ENCODE peak calls at places on chromosomes 4 and X, in ten cellular contexts. F is activated CD8-positive, alpha-beta memory T cell treated with anti-CD3 and anti-CD28 coated beads for 48 hours; B is posterior cingulate gyrus; X is COR-L47; Z is T47D; M is hepatocyte; R is NCI-H2171 treated with DMSO at 0.1 percent for 48 hours; P is NCI-H748 treated with DMSO at 0.1 percent for 48 hours; J is stimulated activated CD4-positive, alpha-beta T cell treated with anti-CD3 and anti-CD28 coated beads, Interleukin-4, amount 100 ng/mL, for 48 hours; E is neural crest cell. W is an unnamed sample.

GRCh38 chr4:86543560-86544312 is 50.4 kb upstream of the PTPN13 start:
- DNase-seq in F (no peak), B (no peak), X (no peak), Z (no peak), M (no peak), R (no peak), P (no peak), J (no peak), E (no peak), W (no peak)

GRCh38 chrX:153568612-153569011 is 30.3 kb downstream of the CCNQ start:
- DNase-seq in F (no peak), B (no peak), X (no peak), Z (no peak), M (no peak), R (no peak), P (no peak), J (no peak), E (no peak), W (peak)

GRCh38 chr4:165440415-165440882 is 61.6 kb downstream of the CPE start:
- DNase-seq in F (no peak), B (no peak), X (no peak), Z (no peak), M (peak), R (peak), P (no peak), J (no peak), E (no peak), W (no peak)

GRCh38 chr4:160414516-160414915 is 1311.6 kb downstream of the RAPGEF2 start:
- DNase-seq in F (no peak), B (no peak), X (no peak), Z (no peak), M (no peak), R (no peak), P (no peak), J (no peak), E (no peak), W (no peak)

GRCh38 chr4:168589154-168589553 is 92.3 kb downstream of the PALLD start:
- DNase-seq in F (no peak), B (no peak), X (no peak), Z (no peak), M (peak), R (peak), P (no peak), J (no peak), E (no peak), W (peak)

GRCh38 chrX:50081282-50081955 is 119.4 kb downstream of the AKAP4 start:
- DNase-seq in F (no peak), B (peak), X (peak), Z (no peak), M (peak), R (peak), P (peak), J (no peak), E (no peak), W (peak)

GRCh38 chrX:8639949-8640348 is 92.0 kb downstream of the ANOS1 start:
- DNase-seq in F (no peak), B (no peak), X (no peak), Z (no peak), M (no peak), R (no peak), P (no peak), J (no peak), E (peak), W (no peak)

GRCh38 chrX:100413231-100413630 is 3.2 kb upstream of the PCDH19 start:
- DNase-seq in F (no peak), B (no peak), X (peak), Z (peak), M (peak), R (peak), P (peak), J (no peak), E (peak), W (peak)

GRCh38 chr4:73870778-73871177 is 1.6 kb downstream of the CXCL1 start:
- DNase-seq in F (no peak), B (no peak), X (no peak), Z (no peak), M (no peak), R (no peak), P (no peak), J (no peak), E (no peak), W (peak)

GRCh38 chrX:128052303-128052702 is at the start of gene ACTRT1:
- DNase-seq in F (no peak), B (no peak), X (no peak), Z (no peak), M (no peak), R (no peak), P (no peak), J (no peak), E (no peak), W (no peak)

GRCh38 chr4:30630431-30630830 is 89.7 kb upstream of the PCDH7 start:
- DNase-seq in F (no peak), B (no peak), X (no peak), Z (no peak), M (no peak), R (no peak), P (no peak), J (no peak), E (no peak), W (no peak)

GRCh38 chrX:5857232-5857631 is 371.4 kb downstream of the NLGN4X start:
- DNase-seq in F (no peak), B (no peak), X (no peak), Z (no peak), M (no peak), R (no peak), P (no peak), J (no peak), E (no peak), W (no peak)

GRCh38 chrX:99857455-99857854 is 552.6 kb downstream of the PCDH19 start:
- DNase-seq in F (no peak), B (no peak), X (no peak), Z (no peak), M (no peak), R (no peak), P (no peak), J (no peak), E (no peak), W (peak)

GRCh38 chr4:2322801-2323200 is 60.9 kb upstream of the MXD4 start:
- DNase-seq in F (no peak), B (no peak), X (no peak), Z (no peak), M (no peak), R (peak), P (no peak), J (no peak), E (no peak), W (no peak)

GRCh38 chr4:109078724-109079123 is 223.7 kb downstream of the COL25A1 start:
- DNase-seq in F (no peak), B (no peak), X (no peak), Z (no peak), M (no peak), R (no peak), P (no peak), J (no peak), E (no peak), W (peak)

GRCh38 chrX:100417671-100418070 is 7.6 kb upstream of the PCDH19 start:
- DNase-seq in F (no peak), B (no peak), X (no peak), Z (no peak), M (no peak), R (no peak), P (no peak), J (no peak), E (no peak), W (no peak)

W was measured in DMS53.